ENCODE peak calls at places on chromosomes 6 and 20, in five cellular contexts. V is C1 segment of cervical spinal cord, C is bronchial epithelial cell, B is non-pigmented ciliary epithelial cell, Y is iris pigment epithelial cell. M is an unnamed sample.
A peak's percentile ranks its signal among the peaks of the same experiment; 100 is the strongest.

GRCh38 chr20:33086052-33086722 is 6.7 kb downstream of the BPIFB4 start:
- DNase-seq in V (no peak), C (no peak), B (no peak), Y (no peak), M (no peak)

GRCh38 chr6:159695984-159696383 is 2.9 kb upstream of the SOD2 start:
- DNase-seq in V (no peak), C (no peak), B (no peak), Y (peak; percentile 57), M (no peak)

GRCh38 chr6:21110684-21111398 is 482.7 kb upstream of the SOX4 start:
- DNase-seq in V (no peak), C (no peak), B (no peak), Y (no peak), M (no peak)

GRCh38 chr20:44692932-44693476 is 22.2 kb upstream of the CCN5 start:
- DNase-seq in V (no peak), C (peak; percentile 73), B (peak; percentile 77), Y (peak; percentile 93), M (peak; percentile 79)

GRCh38 chr20:51003776-51004175 is 19.1 kb downstream of the KCNG1 start:
- DNase-seq in V (no peak), C (no peak), B (no peak), Y (no peak), M (no peak)

GRCh38 chr6:25961619-25962367 is 809 bp upstream of the TRIM38 start:
- DNase-seq in V (no peak), C (no peak), B (no peak), Y (no peak), M (no peak)

GRCh38 chr20:46438156-46438750 is 31.8 kb upstream of the ELMO2 start:
- DNase-seq in V (no peak), C (peak; percentile 35), B (no peak), Y (peak; percentile 38), M (no peak)

GRCh38 chr6:126826315-126826714 is 292.2 kb upstream of the RSPO3 start:
- DNase-seq in V (no peak), C (no peak), B (no peak), Y (peak; percentile 31), M (no peak)

M was measured in mucosa of gallbladder.